ENCODE peak calls at places on chromosomes 13 and 19, in ten cellular contexts. J, E, F, K, G, B, M, Z, I and H are unnamed samples.

GRCh38 chr13:20711301-20712044 is 8.0 kb downstream of the IL17D start:
- DNase-seq in J (no peak), E (no peak), F (no peak), K (no peak), G (no peak), B (no peak), M (no peak), Z (no peak), I (no peak), H (no peak)

GRCh38 chr13:48873598-48873997 is 102.1 kb upstream of the FNDC3A start:
- DNase-seq in J (no peak), E (no peak), F (no peak), K (no peak), G (peak), B (no peak), M (no peak), Z (no peak), I (no peak), H (no peak)

GRCh38 chr19:14147797-14148605 is 11.6 kb upstream of the ASF1B start:
- DNase-seq in J (peak), E (peak), F (peak), K (peak), G (peak), B (no peak), M (peak), Z (no peak), I (no peak), H (no peak)

GRCh38 chr13:20378721-20379120 is 146.6 kb upstream of the GJB6 start:
- DNase-seq in J (no peak), E (no peak), F (no peak), K (no peak), G (no peak), B (no peak), M (no peak), Z (no peak), I (no peak), H (no peak)

GRCh38 chr19:20079487-20079886 is 1.7 kb downstream of the ZNF90 start:
- DNase-seq in J (no peak), E (no peak), F (no peak), K (no peak), G (no peak), B (no peak), M (no peak), Z (no peak), I (no peak), H (no peak)

GRCh38 chr19:50759886-50760285 is 10.4 kb upstream of the GPR32 start:
- DNase-seq in J (no peak), E (no peak), F (peak), K (no peak), G (no peak), B (no peak), M (no peak), Z (no peak), I (no peak), H (no peak)

GRCh38 chr19:18112989-18113478 is 15.5 kb downstream of the MAST3 start:
- DNase-seq in J (peak), E (peak), F (peak), K (peak), G (peak), B (no peak), M (peak), Z (peak), I (peak), H (peak)

GRCh38 chr19:926595-927043 is 784 bp downstream of the ARID3A start:
- DNase-seq in J (peak), E (no peak), F (no peak), K (no peak), G (no peak), B (peak), M (no peak), Z (no peak), I (no peak), H (no peak)

GRCh38 chr13:94177041-94177440 is 302.4 kb downstream of the DCT start:
- DNase-seq in J (no peak), E (no peak), F (no peak), K (no peak), G (no peak), B (no peak), M (no peak), Z (no peak), I (no peak), H (no peak)

GRCh38 chr19:1529430-1529816 is 5.5 kb downstream of the PLK5 start:
- DNase-seq in J (no peak), E (no peak), F (no peak), K (no peak), G (no peak), B (no peak), M (no peak), Z (no peak), I (no peak), H (no peak)

GRCh38 chr19:7540761-7541480 is 5.4 kb downstream of the PNPLA6 start:
- DNase-seq in J (no peak), E (no peak), F (no peak), K (no peak), G (peak), B (no peak), M (no peak), Z (no peak), I (no peak), H (no peak)

GRCh38 chr13:106710267-106710666 is 142.3 kb upstream of the ARGLU1 start:
- DNase-seq in J (no peak), E (no peak), F (no peak), K (no peak), G (no peak), B (no peak), M (no peak), Z (no peak), I (no peak), H (no peak)